ENCODE peak calls at places on chromosome 17, in ten cellular contexts. B, H, J, E, R, W, A, L, X and M are unnamed samples.

GRCh38 chr17:45299311-45299710 is 17.5 kb downstream of the MAP3K14 start:
- DNase-seq in A (no peak), X (no peak), B (no peak), E (no peak), J (no peak), W (no peak), H (no peak), R (no peak), L (no peak), M (no peak)

GRCh38 chr17:50205931-50206505 is 4.6 kb upstream of the COL1A1 start:
- DNase-seq in L (no peak), A (no peak), E (peak; percentile 21), B (no peak), J (no peak), R (no peak), W (peak; percentile 51), X (no peak), H (no peak), M (no peak)

GRCh38 chr17:75891022-75891604 is 5.6 kb downstream of the TRIM65 start:
- DNase-seq in J (no peak), E (no peak), B (no peak), L (no peak), A (no peak), W (peak; percentile 71), H (no peak), X (no peak), R (no peak), M (no peak)

GRCh38 chr17:74380086-74380958 is 13.0 kb downstream of the GPR142 start:
- DNase-seq in A (no peak), H (no peak), W (peak; percentile 51), L (no peak), J (no peak), E (no peak), R (no peak), B (no peak), X (no peak), M (no peak)

GRCh38 chr17:37827905-37828304 is 83.0 kb upstream of the HNF1B start:
- DNase-seq in W (no peak), A (no peak), X (no peak), R (no peak), L (no peak), B (no peak), J (no peak), E (no peak), H (no peak), M (no peak)

GRCh38 chr17:81593105-81593871 is 41.1 kb upstream of the FAAP100 start:
- DNase-seq in B (no peak), J (no peak), R (no peak), L (no peak), X (no peak), W (no peak), H (no peak), E (no peak), A (no peak), M (no peak)

GRCh38 chr17:45123930-45124796 is 8.2 kb downstream of the PLCD3 start:
- DNase-seq in B (peak; percentile 94), E (peak; percentile 89), H (no peak), L (peak; percentile 22), X (no peak), A (no peak), J (no peak), R (peak; percentile 69), W (no peak), M (no peak)

GRCh38 chr17:8185580-8186445 is 4.2 kb downstream of the BORCS6 start:
- DNase-seq in L (peak; percentile 83), A (peak; percentile 96), R (peak; percentile 98), H (peak; percentile 69), B (peak; percentile 72), W (peak; percentile 100), X (no peak), J (peak; percentile 88), E (peak; percentile 92), M (peak; percentile 72)

GRCh38 chr17:19347323-19348080 is 15.0 kb downstream of the B9D1 start:
- DNase-seq in W (no peak), A (no peak), R (no peak), X (no peak), B (no peak), E (peak; percentile 36), L (no peak), H (no peak), J (no peak), M (no peak)